ENCODE peak calls at places on chromosomes 16 and 17, in nine cellular contexts. U is tibial nerve; O is stimulated activated CD8-positive, alpha-beta memory T cell treated with anti-CD3 and anti-CD28 coated beads, Interleukin-4, amount 100 ng/mL, for 1 hour; P is progenitor cell of endocrine pancreas; C is NCI-H1092; M is Calu3; J is cardiac muscle cell; T is Peyer's patch; Z is skeletal muscle cell. F is an unnamed sample.

GRCh38 chr16:69273009-69273408 is 38.1 kb upstream of the VPS4A start:
- DNase-seq in C (no peak), J (peak), O (no peak), T (no peak), Z (peak), M (no peak), U (no peak), P (no peak), F (no peak)

GRCh38 chr16:85888405-85889331 is 10.3 kb upstream of the IRF8 start:
- DNase-seq in C (no peak), O (no peak), M (no peak), T (no peak), J (peak), U (no peak), P (no peak), Z (peak), F (no peak)

GRCh38 chr17:68829211-68829610 is 126.0 kb downstream of the ABCA8 start:
- DNase-seq in C (no peak), O (no peak), J (no peak), M (no peak), Z (no peak), P (no peak), U (no peak), T (no peak), F (no peak)

GRCh38 chr17:34443832-34444469 is 80.9 kb upstream of the CCL1 start:
- DNase-seq in J (no peak), U (no peak), T (no peak), O (no peak), M (peak), C (peak), Z (no peak), P (no peak), F (peak)

GRCh38 chr17:13513039-13513405 is 88.7 kb downstream of the HS3ST3A1 start:
- DNase-seq in M (no peak), U (no peak), P (no peak), C (no peak), O (no peak), Z (peak), J (peak), T (no peak), F (no peak)

GRCh38 chr17:7951143-7951792 is 19.3 kb downstream of the CNTROB start:
- DNase-seq in O (no peak), U (no peak), P (no peak), Z (no peak), T (no peak), C (no peak), J (no peak), M (no peak), F (no peak)

GRCh38 chr17:39688945-39689344 is 1.1 kb upstream of the PGAP3 start:
- DNase-seq in C (no peak), J (no peak), O (no peak), T (no peak), M (peak), P (no peak), U (no peak), Z (no peak), F (no peak)

GRCh38 chr16:81645303-81645702 is 133.8 kb upstream of the PLCG2 start:
- DNase-seq in Z (peak), O (no peak), P (no peak), M (no peak), J (peak), T (no peak), U (no peak), C (peak), F (no peak)

GRCh38 chr17:50129946-50130777 is at the start of gene SAMD14:
- DNase-seq in P (no peak), M (no peak), T (no peak), C (no peak), Z (no peak), U (no peak), O (no peak), J (no peak), F (peak)

GRCh38 chr16:28212532-28212873 is 738 bp upstream of the XPO6 start:
- DNase-seq in M (no peak), J (peak), P (no peak), Z (no peak), U (no peak), T (no peak), O (no peak), C (no peak), F (no peak)

GRCh38 chr17:64780096-64781012 is 118.2 kb upstream of the SMURF2 start:
- DNase-seq in T (peak), Z (no peak), C (no peak), P (peak), O (peak), U (no peak), J (no peak), M (peak), F (no peak)